ENCODE peak calls at places on chromosomes 16 and 17, in nine cellular contexts. R is AG09309; P is stimulated activated CD4-positive, alpha-beta T cell treated with anti-CD3 and anti-CD28 coated beads, Interleukin-12 subunit alpha, Interleukin-12 subunit beta, amount 100 ng/mL, for 48 hours; G is HCEC 1CT; J is HS-5; Y is fibroblast of mammary gland; B is activated CD4-positive, alpha-beta T cell treated with anti-CD3 and anti-CD28 coated beads, Interleukin-2, amount 10 ng/mL, durations not matched to agents 7 days and 5 days; I is GM12865; O is NCI-H1436 treated with DMSO at 0.1 percent for 48 hours. Q is an unnamed sample.

GRCh38 chr17:16442141-16442540 is 26.8 kb downstream of the TRPV2 start:
- DNase-seq in J (no peak), P (no peak), B (no peak), G (no peak), R (no peak), I (no peak), Y (peak; percentile 62), O (no peak), Q (no peak)

GRCh38 chr17:42895185-42895555 is 5.4 kb upstream of the G6PC1 start:
- DNase-seq in P (no peak), R (peak; percentile 42), J (peak; percentile 34), Y (peak; percentile 92), O (no peak), I (no peak), G (peak; percentile 82), B (no peak), Q (peak; percentile 82)

GRCh38 chr17:40074175-40074512 is 11.4 kb downstream of the THRA start:
- DNase-seq in J (no peak), Y (no peak), G (no peak), B (no peak), I (no peak), R (no peak), P (no peak), O (no peak), Q (no peak)

GRCh38 chr16:11403920-11404319 is 58.7 kb downstream of the RMI2 start:
- DNase-seq in J (no peak), I (no peak), Y (no peak), P (no peak), G (no peak), R (no peak), O (no peak), B (no peak), Q (no peak)

GRCh38 chr17:40349477-40350409 is 14.8 kb downstream of the GJD3 start:
- DNase-seq in O (no peak), P (no peak), J (no peak), I (no peak), G (no peak), R (no peak), Y (peak; percentile 49), B (no peak), Q (peak; percentile 43)

GRCh38 chr17:8905256-8905778 is 37.8 kb upstream of the PIK3R6 start:
- DNase-seq in P (no peak), J (no peak), I (no peak), R (no peak), G (no peak), O (no peak), Y (no peak), B (no peak), Q (no peak)

GRCh38 chr17:42849451-42850157 is 1.4 kb upstream of the AOC3 start:
- DNase-seq in R (no peak), I (no peak), P (no peak), J (no peak), G (no peak), B (no peak), O (no peak), Y (no peak), Q (no peak)

GRCh38 chr16:76464973-76465620 is 187.9 kb downstream of the CNTNAP4 start:
- DNase-seq in R (no peak), G (no peak), O (no peak), I (no peak), P (no peak), Y (no peak), B (no peak), J (no peak), Q (no peak)

GRCh38 chr17:77308768-77309726 is 168.3 kb downstream of the SEC14L1 start:
- DNase-seq in I (no peak), G (peak; percentile 82), Y (peak; percentile 90), B (no peak), R (no peak), O (no peak), P (no peak), J (no peak), Q (peak; percentile 70)

GRCh38 chr16:4859900-4860255 is 12.6 kb downstream of the UBN1 start:
- DNase-seq in B (no peak), Y (no peak), R (no peak), G (no peak), O (no peak), J (no peak), P (no peak), I (no peak), Q (peak; percentile 21)

GRCh38 chr17:75514299-75515228 is 773 bp downstream of the CASKIN2 start:
- DNase-seq in P (no peak), J (no peak), I (no peak), R (no peak), Y (no peak), O (no peak), G (no peak), B (no peak), Q (peak; percentile 88)

GRCh38 chr17:7330099-7331015 is 1.2 kb upstream of the NEURL4 start:
- DNase-seq in Y (peak; percentile 74), O (no peak), J (no peak), I (peak; percentile 89), B (peak; percentile 86), R (no peak), P (peak; percentile 76), G (peak; percentile 55), Q (peak; percentile 81)

GRCh38 chr16:21638573-21638975 is 13.8 kb downstream of the IGSF6 start:
- DNase-seq in J (peak; percentile 82), P (no peak), Y (peak; percentile 76), I (no peak), O (no peak), G (peak; percentile 86), R (no peak), B (no peak), Q (peak; percentile 45)

GRCh38 chr16:65415460-65415859 is 293.6 kb upstream of the CDH11 start:
- DNase-seq in J (peak; percentile 25), R (no peak), I (no peak), Y (peak; percentile 12), P (no peak), G (peak; percentile 4), B (no peak), O (no peak), Q (peak; percentile 92)

GRCh38 chr16:1530883-1531637 is 2.4 kb upstream of the TMEM204 start:
- DNase-seq in R (peak; percentile 69), J (no peak), O (no peak), I (no peak), P (no peak), G (no peak), Y (peak; percentile 90), B (no peak), Q (no peak)

GRCh38 chr17:42120161-42121065 is 754 bp downstream of the KAT2A start:
- DNase-seq in B (no peak), R (no peak), O (no peak), G (no peak), I (peak; percentile 42), P (no peak), J (no peak), Y (no peak), Q (no peak)

GRCh38 chr16:68704232-68704867 is 32.7 kb upstream of the CDH1 start:
- DNase-seq in Y (peak; percentile 55), P (peak; percentile 63), O (peak; percentile 18), R (peak; percentile 13), B (peak; percentile 69), G (peak; percentile 40), J (peak; percentile 35), I (peak; percentile 85), Q (peak; percentile 79)

GRCh38 chr16:88102597-88102996 is 151.4 kb downstream of the BANP start:
- DNase-seq in J (no peak), B (no peak), R (no peak), I (no peak), Y (no peak), P (no peak), G (no peak), O (no peak), Q (no peak)

GRCh38 chr17:1229354-1229890 is 40.8 kb upstream of the BHLHA9 start:
- DNase-seq in R (no peak), Y (no peak), B (peak; percentile 36), O (no peak), G (no peak), P (no peak), I (peak; percentile 85), J (no peak), Q (no peak)

GRCh38 chr17:32569171-32570080 is 82.6 kb downstream of the CDK5R1 start:
- DNase-seq in B (no peak), J (no peak), G (no peak), P (no peak), Y (peak; percentile 41), I (peak; percentile 77), R (no peak), O (no peak), Q (peak; percentile 37)

GRCh38 chr17:76529224-76529642 is 8.3 kb downstream of the CYGB start:
- DNase-seq in Y (peak; percentile 98), P (no peak), J (peak; percentile 45), B (no peak), R (peak; percentile 86), G (peak; percentile 97), O (no peak), I (no peak), Q (peak; percentile 86)

GRCh38 chr17:61248399-61248798 is 151.2 kb upstream of the TBX2 start:
- DNase-seq in R (no peak), I (no peak), P (no peak), B (no peak), Y (peak; percentile 74), J (no peak), G (peak; percentile 30), O (no peak), Q (peak; percentile 63)

GRCh38 chr16:68369168-68369567 is 58.3 kb downstream of the PRMT7 start:
- DNase-seq in O (no peak), Y (no peak), P (no peak), B (no peak), G (no peak), R (no peak), J (no peak), I (no peak), Q (no peak)

GRCh38 chr17:46057366-46057765 is 58.3 kb downstream of the STH start:
- DNase-seq in J (no peak), B (no peak), Y (peak; percentile 21), I (peak; percentile 62), O (no peak), G (no peak), P (no peak), R (no peak), Q (no peak)

GRCh38 chr17:3691539-3692166 is 4.3 kb downstream of the P2RX5 start:
- DNase-seq in G (no peak), B (no peak), J (no peak), O (no peak), R (no peak), P (no peak), I (no peak), Y (no peak), Q (no peak)

GRCh38 chr16:73304008-73304814 is 256.3 kb upstream of the ZFHX3 start:
- DNase-seq in G (no peak), B (no peak), J (no peak), P (no peak), Y (no peak), O (no peak), I (no peak), R (no peak), Q (peak; percentile 5)

GRCh38 chr16:64196444-64196843 is 925.4 kb downstream of the CDH11 start:
- DNase-seq in Y (peak; percentile 40), B (no peak), I (no peak), P (no peak), R (peak; percentile 13), G (peak; percentile 80), O (no peak), J (peak; percentile 19), Q (peak; percentile 73)

GRCh38 chr17:79457889-79458288 is 153.0 kb downstream of the RBFOX3 start:
- DNase-seq in I (no peak), Y (no peak), R (no peak), B (no peak), G (no peak), J (no peak), P (no peak), O (no peak), Q (no peak)

GRCh38 chr17:43906951-43907424 is 348 bp downstream of the MPP2 start:
- DNase-seq in O (no peak), R (no peak), Y (no peak), J (no peak), I (no peak), P (no peak), B (no peak), G (no peak), Q (no peak)

GRCh38 chr17:75473246-75473645 is 16.8 kb downstream of the TMEM94 start:
- DNase-seq in P (no peak), J (no peak), Y (no peak), O (no peak), B (no peak), G (no peak), I (no peak), R (no peak), Q (no peak)

GRCh38 chr16:87231911-87232310 is 85.3 kb downstream of the C16orf95 start:
- DNase-seq in G (no peak), J (no peak), Y (no peak), I (no peak), B (no peak), O (no peak), R (no peak), P (no peak), Q (no peak)

Q was measured in M059J.